ENCODE peak calls at places on chromosome 6, in ten cellular contexts. One of them, this sample, is unnamed.

GRCh38 chr6:16265351-16266341 is 27.3 kb downstream of the GMPR start:
- DNase-seq in brain microvascular endothelial cell: no peak
- DNase-seq in lung: no peak
- DNase-seq in CD8-positive, alpha-beta T cell: no peak
- DNase-seq in fibroblast of lung: no peak
- DNase-seq in GM12865: no peak
- DNase-seq in AG09309: no peak
- DNase-seq in WERI-Rb-1: no peak
- DNase-seq in prostate gland: no peak
- DNase-seq in heart left ventricle: no peak
- DNase-seq in this sample: no peak

GRCh38 chr6:144466716-144467115 is 181.6 kb downstream of the UTRN start:
- DNase-seq in WERI-Rb-1: no peak
- DNase-seq in GM12865: no peak
- DNase-seq in brain microvascular endothelial cell: no peak
- DNase-seq in prostate gland: no peak
- DNase-seq in lung: no peak
- DNase-seq in CD8-positive, alpha-beta T cell: no peak
- DNase-seq in fibroblast of lung: no peak
- DNase-seq in AG09309: no peak
- DNase-seq in heart left ventricle: no peak
- DNase-seq in this sample: no peak

GRCh38 chr6:168887621-168888020 is 366.0 kb downstream of the THBS2 start:
- DNase-seq in brain microvascular endothelial cell: no peak
- DNase-seq in AG09309: no peak
- DNase-seq in lung: no peak
- DNase-seq in fibroblast of lung: no peak
- DNase-seq in GM12865: no peak
- DNase-seq in WERI-Rb-1: no peak
- DNase-seq in prostate gland: no peak
- DNase-seq in heart left ventricle: no peak
- DNase-seq in CD8-positive, alpha-beta T cell: no peak
- DNase-seq in this sample: no peak

GRCh38 chr6:165678429-165678828 is 15.4 kb upstream of the PDE10A start:
- DNase-seq in AG09309: no peak
- DNase-seq in GM12865: no peak
- DNase-seq in brain microvascular endothelial cell: no peak
- DNase-seq in CD8-positive, alpha-beta T cell: no peak
- DNase-seq in prostate gland: no peak
- DNase-seq in lung: no peak
- DNase-seq in heart left ventricle: no peak
- DNase-seq in fibroblast of lung: no peak
- DNase-seq in WERI-Rb-1: no peak
- DNase-seq in this sample: no peak

GRCh38 chr6:22765015-22765414 is 195.6 kb downstream of the HDGFL1 start:
- DNase-seq in AG09309: no peak
- DNase-seq in CD8-positive, alpha-beta T cell: no peak
- DNase-seq in brain microvascular endothelial cell: no peak
- DNase-seq in heart left ventricle: no peak
- DNase-seq in lung: no peak
- DNase-seq in WERI-Rb-1: no peak
- DNase-seq in prostate gland: no peak
- DNase-seq in fibroblast of lung: peak
- DNase-seq in GM12865: no peak
- DNase-seq in this sample: no peak

GRCh38 chr6:148629910-148630470 is 116.8 kb upstream of the UST start:
- DNase-seq in AG09309: peak
- DNase-seq in CD8-positive, alpha-beta T cell: no peak
- DNase-seq in brain microvascular endothelial cell: no peak
- DNase-seq in GM12865: no peak
- DNase-seq in lung: no peak
- DNase-seq in heart left ventricle: no peak
- DNase-seq in WERI-Rb-1: no peak
- DNase-seq in fibroblast of lung: no peak
- DNase-seq in prostate gland: no peak
- DNase-seq in this sample: no peak

GRCh38 chr6:167219967-167220512 is 62.3 kb upstream of the GPR31 start:
- DNase-seq in AG09309: no peak
- DNase-seq in brain microvascular endothelial cell: no peak
- DNase-seq in GM12865: no peak
- DNase-seq in CD8-positive, alpha-beta T cell: no peak
- DNase-seq in heart left ventricle: no peak
- DNase-seq in lung: no peak
- DNase-seq in fibroblast of lung: no peak
- DNase-seq in prostate gland: no peak
- DNase-seq in WERI-Rb-1: no peak
- DNase-seq in this sample: no peak

GRCh38 chr6:111503660-111504059 is 20.6 kb upstream of the REV3L start:
- DNase-seq in CD8-positive, alpha-beta T cell: no peak
- DNase-seq in AG09309: no peak
- DNase-seq in heart left ventricle: no peak
- DNase-seq in WERI-Rb-1: no peak
- DNase-seq in brain microvascular endothelial cell: peak
- DNase-seq in fibroblast of lung: peak
- DNase-seq in GM12865: no peak
- DNase-seq in lung: no peak
- DNase-seq in prostate gland: no peak
- DNase-seq in this sample: no peak

GRCh38 chr6:44067760-44068139 is 59.5 kb downstream of the MRPL14 start:
- DNase-seq in WERI-Rb-1: no peak
- DNase-seq in heart left ventricle: peak
- DNase-seq in prostate gland: no peak
- DNase-seq in AG09309: no peak
- DNase-seq in brain microvascular endothelial cell: no peak
- DNase-seq in GM12865: no peak
- DNase-seq in CD8-positive, alpha-beta T cell: no peak
- DNase-seq in fibroblast of lung: no peak
- DNase-seq in lung: no peak
- DNase-seq in this sample: no peak

GRCh38 chr6:25174678-25175077 is 104.5 kb upstream of the CARMIL1 start:
- DNase-seq in brain microvascular endothelial cell: no peak
- DNase-seq in prostate gland: no peak
- DNase-seq in AG09309: no peak
- DNase-seq in CD8-positive, alpha-beta T cell: no peak
- DNase-seq in GM12865: no peak
- DNase-seq in lung: no peak
- DNase-seq in fibroblast of lung: no peak
- DNase-seq in heart left ventricle: no peak
- DNase-seq in WERI-Rb-1: no peak
- DNase-seq in this sample: no peak

GRCh38 chr6:6220718-6221117 is 99.7 kb downstream of the F13A1 start:
- DNase-seq in brain microvascular endothelial cell: no peak
- DNase-seq in AG09309: no peak
- DNase-seq in fibroblast of lung: no peak
- DNase-seq in heart left ventricle: no peak
- DNase-seq in GM12865: peak
- DNase-seq in prostate gland: no peak
- DNase-seq in lung: no peak
- DNase-seq in WERI-Rb-1: no peak
- DNase-seq in CD8-positive, alpha-beta T cell: no peak
- DNase-seq in this sample: no peak

GRCh38 chr6:127300411-127300810 is 33.7 kb downstream of the RNF146 start:
- DNase-seq in fibroblast of lung: peak
- DNase-seq in heart left ventricle: no peak
- DNase-seq in AG09309: peak
- DNase-seq in prostate gland: no peak
- DNase-seq in GM12865: no peak
- DNase-seq in brain microvascular endothelial cell: peak
- DNase-seq in CD8-positive, alpha-beta T cell: no peak
- DNase-seq in WERI-Rb-1: no peak
- DNase-seq in lung: no peak
- DNase-seq in this sample: peak

GRCh38 chr6:7216941-7217621 is 95.9 kb downstream of the SSR1 start:
- DNase-seq in lung: peak
- DNase-seq in CD8-positive, alpha-beta T cell: no peak
- DNase-seq in GM12865: no peak
- DNase-seq in prostate gland: no peak
- DNase-seq in fibroblast of lung: peak
- DNase-seq in AG09309: no peak
- DNase-seq in heart left ventricle: peak
- DNase-seq in WERI-Rb-1: no peak
- DNase-seq in brain microvascular endothelial cell: no peak
- DNase-seq in this sample: no peak

GRCh38 chr6:11245406-11245990 is 13.0 kb upstream of the NEDD9 start:
- DNase-seq in GM12865: no peak
- DNase-seq in WERI-Rb-1: no peak
- DNase-seq in AG09309: peak
- DNase-seq in prostate gland: no peak
- DNase-seq in fibroblast of lung: no peak
- DNase-seq in CD8-positive, alpha-beta T cell: no peak
- DNase-seq in lung: no peak
- DNase-seq in brain microvascular endothelial cell: no peak
- DNase-seq in heart left ventricle: no peak
- DNase-seq in this sample: no peak

GRCh38 chr6:125794342-125795137 is 3.8 kb downstream of the NCOA7 start:
- DNase-seq in prostate gland: no peak
- DNase-seq in brain microvascular endothelial cell: no peak
- DNase-seq in GM12865: no peak
- DNase-seq in lung: no peak
- DNase-seq in CD8-positive, alpha-beta T cell: no peak
- DNase-seq in heart left ventricle: no peak
- DNase-seq in WERI-Rb-1: no peak
- DNase-seq in fibroblast of lung: no peak
- DNase-seq in AG09309: no peak
- DNase-seq in this sample: no peak

GRCh38 chr6:35087361-35088280 is 53.5 kb downstream of the TCP11 start:
- DNase-seq in lung: no peak
- DNase-seq in prostate gland: no peak
- DNase-seq in fibroblast of lung: no peak
- DNase-seq in AG09309: no peak
- DNase-seq in WERI-Rb-1: peak
- DNase-seq in heart left ventricle: peak
- DNase-seq in GM12865: no peak
- DNase-seq in brain microvascular endothelial cell: no peak
- DNase-seq in CD8-positive, alpha-beta T cell: no peak
- DNase-seq in this sample: no peak

GRCh38 chr6:144352310-144352709 is 67.2 kb downstream of the UTRN start:
- DNase-seq in WERI-Rb-1: no peak
- DNase-seq in heart left ventricle: no peak
- DNase-seq in AG09309: no peak
- DNase-seq in fibroblast of lung: no peak
- DNase-seq in GM12865: peak
- DNase-seq in brain microvascular endothelial cell: no peak
- DNase-seq in lung: no peak
- DNase-seq in CD8-positive, alpha-beta T cell: no peak
- DNase-seq in prostate gland: no peak
- DNase-seq in this sample: no peak

GRCh38 chr6:84050408-84050807 is 16.8 kb downstream of the MRAP2 start:
- DNase-seq in heart left ventricle: no peak
- DNase-seq in fibroblast of lung: no peak
- DNase-seq in brain microvascular endothelial cell: no peak
- DNase-seq in WERI-Rb-1: no peak
- DNase-seq in AG09309: no peak
- DNase-seq in prostate gland: no peak
- DNase-seq in GM12865: no peak
- DNase-seq in lung: no peak
- DNase-seq in CD8-positive, alpha-beta T cell: no peak
- DNase-seq in this sample: no peak

DNA sequence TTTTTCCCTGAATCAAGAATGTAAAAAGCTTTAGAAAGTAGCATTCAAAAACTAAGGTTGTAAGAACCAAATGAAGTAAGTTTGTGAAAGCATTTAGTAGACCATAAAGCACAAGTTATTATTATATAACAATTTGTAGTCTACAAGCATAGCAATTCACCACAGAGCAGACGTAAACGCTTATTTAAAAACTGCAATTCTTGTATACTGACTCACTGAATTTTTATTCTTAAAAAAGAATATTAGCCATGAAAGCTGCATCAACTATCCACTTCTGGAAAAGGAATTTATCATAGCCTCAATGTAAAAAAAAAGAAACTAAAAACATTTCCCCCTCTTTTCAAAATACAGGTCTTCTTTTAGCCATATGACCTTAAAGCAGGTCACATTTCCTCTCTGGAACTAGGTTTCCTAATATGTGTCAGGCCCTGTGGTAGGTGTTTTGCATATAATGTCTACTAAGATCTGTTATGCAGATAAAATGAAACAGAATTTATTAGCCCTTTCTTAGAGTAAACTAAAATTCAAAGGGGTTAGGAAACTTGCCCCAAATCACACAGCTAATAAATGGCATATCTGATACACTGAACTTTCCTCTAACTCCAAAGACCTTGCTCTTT is 2.1 kb downstream of the MAP3K7 start:
- DNase-seq in heart left ventricle: no peak
- DNase-seq in lung: no peak
- DNase-seq in fibroblast of lung: peak
- DNase-seq in prostate gland: no peak
- DNase-seq in AG09309: no peak
- DNase-seq in brain microvascular endothelial cell: no peak
- DNase-seq in WERI-Rb-1: no peak
- DNase-seq in CD8-positive, alpha-beta T cell: no peak
- DNase-seq in GM12865: peak
- DNase-seq in this sample: no peak
- H3K4me3 ChIP-seq in heart left ventricle: peak
- H3K4me3 ChIP-seq in lung: no peak
- H3K4me3 ChIP-seq in fibroblast of lung: peak
- H3K4me3 ChIP-seq in prostate gland: no peak
- H3K4me3 ChIP-seq in AG09309: peak
- H3K4me3 ChIP-seq in brain microvascular endothelial cell: peak
- H3K4me3 ChIP-seq in WERI-Rb-1: no peak
- H3K4me3 ChIP-seq in CD8-positive, alpha-beta T cell: no peak
- H3K4me3 ChIP-seq in GM12865: peak
- H3K4me3 ChIP-seq in this sample: peak

GRCh38 chr6:33313105-33313708 is 671 bp downstream of the TAPBP start:
- DNase-seq in lung: no peak
- DNase-seq in heart left ventricle: peak
- DNase-seq in prostate gland: no peak
- DNase-seq in CD8-positive, alpha-beta T cell: peak
- DNase-seq in AG09309: no peak
- DNase-seq in fibroblast of lung: peak
- DNase-seq in brain microvascular endothelial cell: peak
- DNase-seq in WERI-Rb-1: no peak
- DNase-seq in GM12865: peak
- DNase-seq in this sample: no peak
- TF ChIP-seq CTCF in lung: no peak
- TF ChIP-seq CTCF in heart left ventricle: no peak
- TF ChIP-seq CTCF in prostate gland: no peak
- TF ChIP-seq CTCF in CD8-positive, alpha-beta T cell: no peak
- TF ChIP-seq CTCF in AG09309: no peak
- TF ChIP-seq CTCF in fibroblast of lung: no peak
- TF ChIP-seq CTCF in brain microvascular endothelial cell: no peak
- TF ChIP-seq CTCF in WERI-Rb-1: no peak
- TF ChIP-seq CTCF in GM12865: no peak
- TF ChIP-seq CTCF in this sample: no peak

GRCh38 chr6:142627474-142627873 is 317.5 kb downstream of the HIVEP2 start:
- DNase-seq in brain microvascular endothelial cell: no peak
- DNase-seq in lung: no peak
- DNase-seq in fibroblast of lung: no peak
- DNase-seq in WERI-Rb-1: no peak
- DNase-seq in CD8-positive, alpha-beta T cell: no peak
- DNase-seq in heart left ventricle: no peak
- DNase-seq in AG09309: no peak
- DNase-seq in GM12865: no peak
- DNase-seq in prostate gland: no peak
- DNase-seq in this sample: no peak
- H3K4me3 ChIP-seq in brain microvascular endothelial cell: no peak
- H3K4me3 ChIP-seq in lung: no peak
- H3K4me3 ChIP-seq in fibroblast of lung: no peak
- H3K4me3 ChIP-seq in WERI-Rb-1: no peak
- H3K4me3 ChIP-seq in CD8-positive, alpha-beta T cell: no peak
- H3K4me3 ChIP-seq in heart left ventricle: no peak
- H3K4me3 ChIP-seq in AG09309: no peak
- H3K4me3 ChIP-seq in GM12865: no peak
- H3K4me3 ChIP-seq in prostate gland: no peak
- H3K4me3 ChIP-seq in this sample: no peak

GRCh38 chr6:32096394-32097258 is 12.5 kb downstream of the TNXB start:
- DNase-seq in fibroblast of lung: no peak
- DNase-seq in WERI-Rb-1: peak
- DNase-seq in brain microvascular endothelial cell: no peak
- DNase-seq in lung: no peak
- DNase-seq in AG09309: no peak
- DNase-seq in GM12865: no peak
- DNase-seq in prostate gland: no peak
- DNase-seq in heart left ventricle: no peak
- DNase-seq in CD8-positive, alpha-beta T cell: no peak
- DNase-seq in this sample: no peak
- TF ChIP-seq CTCF in fibroblast of lung: no peak
- TF ChIP-seq CTCF in WERI-Rb-1: peak
- TF ChIP-seq CTCF in brain microvascular endothelial cell: peak
- TF ChIP-seq CTCF in lung: no peak
- TF ChIP-seq CTCF in AG09309: no peak
- TF ChIP-seq CTCF in GM12865: no peak
- TF ChIP-seq CTCF in prostate gland: no peak
- TF ChIP-seq CTCF in heart left ventricle: no peak
- TF ChIP-seq CTCF in CD8-positive, alpha-beta T cell: no peak
- TF ChIP-seq CTCF in this sample: no peak

This sample was measured in AG04449.